ENCODE peak calls at places on chromosomes 6 and 20, in eight cellular contexts. R is omental fat pad, F is upper lobe of right lung, C is cardiac muscle cell, O is uterus, D is HCT116, J is endothelial cell of umbilical vein, S is foreskin fibroblast. B is an unnamed sample.

GRCh38 chr6:35311390-35312075 is 13.9 kb downstream of the DEF6 start:
- DNase-seq in R (no peak), F (no peak), C (no peak), O (no peak), D (no peak), J (no peak), S (no peak), B (no peak)

GRCh38 chr6:14333556-14334305 is 216.2 kb downstream of the CD83 start:
- DNase-seq in R (no peak), F (no peak), C (peak), O (no peak), D (no peak), J (no peak), S (peak), B (no peak)

GRCh38 chr6:37620519-37620918 is 77.2 kb downstream of the MDGA1 start:
- DNase-seq in R (no peak), F (no peak), C (no peak), O (no peak), D (no peak), J (no peak), S (no peak), B (no peak)

GRCh38 chr6:71287038-71287437 is 1.6 kb upstream of the OGFRL1 start:
- DNase-seq in R (no peak), F (no peak), C (no peak), O (no peak), D (no peak), J (no peak), S (peak), B (no peak)

GRCh38 chr20:46626799-46627198 is 24.5 kb downstream of the SLC13A3 start:
- DNase-seq in R (no peak), F (no peak), C (no peak), O (no peak), D (no peak), J (no peak), S (no peak), B (no peak)

GRCh38 chr20:52943185-52943841 is 28.8 kb upstream of the TSHZ2 start:
- DNase-seq in R (no peak), F (no peak), C (peak), O (no peak), D (no peak), J (no peak), S (peak), B (no peak)

GRCh38 chr6:19771753-19772336 is 65.3 kb upstream of the ID4 start:
- DNase-seq in R (no peak), F (no peak), C (peak), O (no peak), D (no peak), J (no peak), S (no peak), B (no peak)

GRCh38 chr20:62183426-62184142 is 756 bp downstream of the MTG2 start:
- DNase-seq in R (no peak), F (no peak), C (peak), O (no peak), D (no peak), J (peak), S (peak), B (no peak)

GRCh38 chr20:31974975-31975481 is 7.1 kb downstream of the XKR7 start:
- DNase-seq in R (no peak), F (no peak), C (no peak), O (no peak), D (no peak), J (no peak), S (no peak), B (no peak)

GRCh38 chr20:41046716-41047115 is 18.1 kb downstream of the TOP1 start:
- DNase-seq in R (no peak), F (no peak), C (no peak), O (no peak), D (no peak), J (no peak), S (peak), B (no peak)

GRCh38 chr6:29977425-29977727 is 35.0 kb downstream of the HLA-A start:
- DNase-seq in R (no peak), F (no peak), C (no peak), O (no peak), D (no peak), J (no peak), S (no peak), B (no peak)

GRCh38 chr6:29976253-29976587 is 33.9 kb downstream of the HLA-A start:
- DNase-seq in R (no peak), F (no peak), C (no peak), O (no peak), D (no peak), J (no peak), S (no peak), B (no peak)

GRCh38 chr6:29975561-29975907 is 33.2 kb downstream of the HLA-A start:
- DNase-seq in R (no peak), F (no peak), C (no peak), O (no peak), D (no peak), J (no peak), S (no peak), B (no peak)

GRCh38 chr6:29974901-29975560 is 32.7 kb downstream of the HLA-A start:
- DNase-seq in R (no peak), F (no peak), C (no peak), O (no peak), D (no peak), J (peak), S (no peak), B (no peak)

GRCh38 chr6:29976588-29977424 is 34.5 kb downstream of the HLA-A start:
- DNase-seq in R (peak), F (peak), C (peak), O (peak), D (peak), J (peak), S (peak), B (peak)
- TF ChIP-seq CTCF in R (no peak), F (peak), C (peak), O (peak), D (peak), J (no peak), S (peak), B (no peak)

GRCh38 chr20:33401042-33401921 is at the start of gene CDK5RAP1:
- DNase-seq in R (peak), F (peak), C (peak), O (peak), D (peak), J (peak), S (peak), B (peak)
- TF ChIP-seq CTCF in R (no peak), F (no peak), C (no peak), O (no peak), D (no peak), J (no peak), S (no peak), B (no peak)

GRCh38 chr6:10874207-10874606 is 7.6 kb downstream of the GCM2 start:
- DNase-seq in R (no peak), F (no peak), C (no peak), O (no peak), D (no peak), J (no peak), S (no peak), B (no peak)
- TF ChIP-seq CTCF in R (no peak), F (no peak), C (no peak), O (no peak), D (no peak), J (no peak), S (no peak), B (no peak)

DNA sequence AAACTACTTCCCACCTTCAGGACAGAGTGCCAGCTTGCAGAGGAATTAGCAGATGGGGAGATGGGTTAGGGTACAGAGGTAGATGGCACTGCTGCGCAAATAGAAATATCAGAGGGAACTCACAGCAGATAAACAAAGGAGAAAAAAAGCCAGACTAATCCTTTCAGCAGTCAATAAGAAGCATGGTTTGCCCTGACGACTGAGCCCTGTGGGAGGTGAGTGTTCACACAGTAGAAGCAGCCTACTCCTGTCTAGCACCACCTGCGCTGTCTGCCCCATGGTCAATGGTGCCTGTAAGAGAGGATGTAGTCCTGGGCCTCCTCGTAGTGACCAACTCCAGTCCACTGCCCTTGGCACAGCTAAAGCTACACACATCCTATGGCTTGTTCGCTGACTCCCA is 174.1 kb downstream of the IBTK start:
- DNase-seq in R (no peak), F (no peak), C (no peak), O (no peak), D (no peak), J (no peak), S (no peak), B (no peak)
- TF ChIP-seq CTCF in R (no peak), F (no peak), C (no peak), O (no peak), D (no peak), J (no peak), S (no peak), B (no peak)

GRCh38 chr6:42230320-42231034 is 12.8 kb upstream of the MRPS10 start:
- DNase-seq in R (no peak), F (no peak), C (no peak), O (no peak), D (no peak), J (peak), S (no peak), B (peak)
- TF ChIP-seq CTCF in R (no peak), F (no peak), C (peak), O (peak), D (peak), J (peak), S (peak), B (peak)

GRCh38 chr20:22453244-22454080 is 130.9 kb downstream of the FOXA2 start:
- DNase-seq in R (no peak), F (no peak), C (peak), O (no peak), D (peak), J (peak), S (peak), B (no peak)
- TF ChIP-seq CTCF in R (no peak), F (peak), C (peak), O (peak), D (peak), J (peak), S (peak), B (peak)

DNA sequence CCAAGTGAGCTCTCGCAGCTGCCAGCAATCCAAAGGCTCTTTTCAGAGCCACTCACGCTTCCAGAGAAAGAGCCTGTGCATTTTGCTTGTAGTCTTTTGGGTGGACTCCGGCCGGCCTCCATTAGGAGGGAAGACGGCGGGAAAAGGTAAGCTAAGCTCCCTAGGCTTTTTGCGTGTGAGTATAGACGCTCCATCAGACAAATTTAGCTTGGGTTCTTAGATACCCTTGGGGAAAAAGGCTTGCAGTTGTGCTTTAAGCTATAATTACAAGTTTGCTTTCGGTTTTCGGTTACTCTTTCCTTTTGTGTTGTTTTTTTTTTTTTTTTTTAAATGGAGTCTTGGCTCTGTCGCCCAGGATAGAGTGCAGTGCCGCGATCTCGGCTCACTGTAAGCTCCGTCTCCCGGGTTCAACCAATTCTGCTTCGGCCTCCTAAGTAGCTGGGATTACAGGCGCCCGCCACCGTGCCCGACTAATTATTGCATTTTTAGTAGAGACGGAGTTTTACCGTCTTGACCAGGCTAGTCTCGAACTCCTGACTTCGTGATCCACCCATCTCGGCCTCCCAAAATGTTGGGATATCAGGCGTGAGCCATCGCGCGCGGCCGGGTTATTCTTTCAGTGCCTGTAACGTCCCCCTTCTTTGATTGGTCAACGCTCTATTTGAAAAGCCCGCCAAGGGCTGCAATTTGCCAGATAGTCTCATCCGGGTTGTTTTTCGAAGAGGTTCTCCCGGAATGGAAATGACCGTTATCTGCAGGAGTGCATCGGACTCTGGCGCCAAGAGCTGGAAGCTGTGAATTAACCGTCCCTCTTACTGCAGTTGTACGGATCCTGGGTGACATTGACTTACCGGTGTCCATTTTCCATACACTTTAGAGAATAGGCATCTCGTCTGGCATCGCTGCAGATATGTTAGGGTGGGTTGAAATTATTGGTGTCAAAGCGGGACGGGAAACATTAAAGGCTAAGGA is 18.1 kb downstream of the OR2B2 start:
- DNase-seq in R (peak), F (peak), C (peak), O (peak), D (peak), J (peak), S (peak), B (peak)
- TF ChIP-seq CTCF in R (no peak), F (no peak), C (no peak), O (no peak), D (no peak), J (no peak), S (no peak), B (no peak)

DNA sequence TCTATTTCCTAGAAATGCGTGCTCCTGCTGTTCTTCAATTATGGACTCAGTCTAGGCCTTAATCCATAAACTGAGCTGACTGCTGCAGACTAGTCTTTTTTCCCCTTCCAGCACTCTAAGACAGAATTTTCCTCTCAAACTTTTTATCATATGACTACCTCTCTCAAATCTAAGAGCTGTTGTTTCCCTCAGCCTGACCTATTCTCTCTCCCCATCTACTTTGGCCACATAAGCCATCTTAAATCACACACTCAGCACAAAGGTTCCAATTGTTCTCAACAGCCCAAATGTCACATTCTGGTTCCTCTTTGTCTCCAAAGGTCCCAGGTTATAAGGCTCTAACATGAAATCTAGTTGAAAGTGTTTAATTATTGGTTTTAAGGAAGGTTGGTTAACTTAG is 85.2 kb downstream of the PRSS35 start:
- DNase-seq in R (no peak), F (no peak), C (no peak), O (no peak), D (no peak), J (no peak), S (no peak), B (no peak)
- TF ChIP-seq CTCF in R (no peak), F (no peak), C (no peak), O (no peak), D (no peak), J (no peak), S (no peak), B (no peak)

DNA sequence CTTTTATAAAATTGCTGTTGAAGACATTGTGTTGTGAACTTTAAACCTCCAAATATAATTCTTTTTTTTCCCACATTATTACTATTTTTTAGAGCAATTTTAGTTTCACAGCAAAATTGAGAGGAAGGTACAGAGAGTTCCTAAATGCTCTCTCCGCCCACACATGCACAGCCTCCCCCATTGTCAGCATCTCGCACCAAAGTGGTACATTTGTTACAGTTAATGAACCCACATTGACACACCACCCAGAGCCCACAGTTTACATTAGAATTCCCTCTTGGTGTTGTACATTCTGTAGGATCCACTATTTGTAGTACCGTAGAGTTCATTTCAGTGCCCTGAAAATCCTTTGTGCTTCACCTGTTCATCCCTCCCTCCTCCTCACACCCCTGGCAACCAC is 33.8 kb downstream of the TMEM181 start:
- DNase-seq in R (no peak), F (no peak), C (no peak), O (no peak), D (no peak), J (no peak), S (no peak), B (no peak)
- TF ChIP-seq CTCF in R (no peak), F (no peak), C (no peak), O (no peak), D (no peak), J (no peak), S (no peak), B (no peak)

B was measured in Calu3.